ENCODE peak calls at places on chromosomes 11 and 22, in four cellular contexts. J, K, H and B are unnamed samples.
A peak's percentile ranks its signal among the peaks of the same experiment; 100 is the strongest.

GRCh38 chr11:62449451-62449851 is 30.6 kb downstream of the SCGB1A1 start:
- DNase-seq in H (no peak), K (peak; percentile 73), J (no peak), B (peak; percentile 4)

GRCh38 chr11:61028135-61028729 is 56.8 kb downstream of the CD6 start:
- DNase-seq in H (peak; percentile 86), J (no peak), K (no peak), B (peak; percentile 31)

GRCh38 chr22:22201185-22201924 is 43.2 kb upstream of the VPREB1 start:
- DNase-seq in J (no peak), H (peak; percentile 89), K (no peak), B (no peak)

GRCh38 chr11:22666700-22667439 is 459 bp downstream of the GAS2 start:
- DNase-seq in J (no peak), K (no peak), H (peak; percentile 75), B (no peak)

GRCh38 chr11:102676086-102676485 is 29.5 kb downstream of the MMP27 start:
- DNase-seq in H (no peak), J (no peak), K (no peak), B (no peak)

GRCh38 chr22:37996515-37997246 is 12.3 kb upstream of the SOX10 start:
- DNase-seq in K (no peak), H (no peak), J (no peak), B (no peak)

GRCh38 chr22:29626497-29627195 is 23.2 kb downstream of the NF2 start:
- DNase-seq in J (no peak), K (peak; percentile 81), H (no peak), B (peak; percentile 83)

GRCh38 chr11:111733009-111733408 is 33.2 kb downstream of the PPP2R1B start:
- DNase-seq in H (peak; percentile 50), K (peak; percentile 50), J (peak; percentile 76), B (peak; percentile 56)

GRCh38 chr11:7892751-7893356 is 38.2 kb downstream of the OR10A6 start:
- DNase-seq in J (no peak), H (no peak), K (peak; percentile 49), B (no peak)

GRCh38 chr11:353315-353857 is 15.9 kb upstream of the B4GALNT4 start:
- DNase-seq in H (peak; percentile 83), K (no peak), J (peak; percentile 91), B (no peak)

GRCh38 chr11:108872781-108873291 is 208.0 kb downstream of the DDX10 start:
- DNase-seq in H (no peak), K (peak; percentile 64), J (no peak), B (peak; percentile 56)

GRCh38 chr11:34161812-34162506 is 56.5 kb downstream of the NAT10 start:
- DNase-seq in H (no peak), K (peak; percentile 47), J (no peak), B (no peak)

GRCh38 chr11:19985106-19985505 is 175.2 kb downstream of the DBX1 start:
- DNase-seq in H (no peak), K (peak; percentile 25), J (no peak), B (no peak)

GRCh38 chr11:9176136-9176535 is 84.7 kb upstream of the SCUBE2 start:
- DNase-seq in H (no peak), K (no peak), J (no peak), B (no peak)

GRCh38 chr11:116960916-116961315 is 123.5 kb upstream of the APOA1 start:
- DNase-seq in J (no peak), K (peak; percentile 76), H (no peak), B (peak; percentile 75)

GRCh38 chr11:12800032-12800671 is 125.9 kb downstream of the TEAD1 start:
- DNase-seq in J (no peak), K (peak; percentile 87), H (no peak), B (peak; percentile 84)

GRCh38 chr11:80993561-80993960 is 1552.7 kb upstream of the TENM4 start:
- DNase-seq in H (no peak), K (no peak), J (no peak), B (peak; percentile 7)

GRCh38 chr11:118353084-118353710 is 6.2 kb upstream of the UBE4A start:
- DNase-seq in H (no peak), K (no peak), J (no peak), B (no peak)

GRCh38 chr22:36544107-36544620 is 15.2 kb upstream of the EIF3D start:
- DNase-seq in H (no peak), J (no peak), K (peak; percentile 39), B (peak; percentile 48)

GRCh38 chr11:101738494-101738893 is 154.7 kb upstream of the TRPC6 start:
- DNase-seq in J (no peak), K (no peak), H (no peak), B (no peak)

GRCh38 chr22:41094036-41094435 is 1.6 kb downstream of the EP300 start:
- DNase-seq in H (no peak), K (peak; percentile 42), J (no peak), B (peak; percentile 26)

GRCh38 chr11:45736424-45736823 is 68.5 kb upstream of the SLC35C1 start:
- DNase-seq in K (peak; percentile 95), J (no peak), H (no peak), B (peak; percentile 98)

GRCh38 chr22:46553189-46553588 is 15.8 kb upstream of the CELSR1 start:
- DNase-seq in K (no peak), H (no peak), J (no peak), B (no peak)

GRCh38 chr11:72333657-72334056 is 89.7 kb upstream of the PHOX2A start:
- DNase-seq in H (no peak), J (no peak), K (no peak), B (no peak)

GRCh38 chr22:45268958-45269844 is 15.5 kb upstream of the UPK3A start:
- DNase-seq in K (peak; percentile 43), H (peak; percentile 98), J (peak; percentile 83), B (no peak)

GRCh38 chr11:111359223-111360149 is 19.6 kb downstream of the POU2AF1 start:
- DNase-seq in H (no peak), K (peak; percentile 54), J (no peak), B (peak; percentile 70)

GRCh38 chr11:123055132-123055924 is 6.6 kb downstream of the HSPA8 start:
- DNase-seq in J (no peak), H (no peak), K (no peak), B (no peak)

GRCh38 chr11:9091044-9091936 is at the start of gene SCUBE2:
- DNase-seq in J (no peak), K (no peak), H (peak; percentile 71), B (no peak)

GRCh38 chr11:36258730-36259360 is 30.4 kb downstream of the COMMD9 start:
- DNase-seq in K (peak; percentile 35), H (no peak), J (peak; percentile 47), B (no peak)

GRCh38 chr11:14378171-14378570 is 19.2 kb upstream of the RRAS2 start:
- DNase-seq in J (no peak), K (peak; percentile 53), H (no peak), B (peak; percentile 53)

GRCh38 chr11:14380125-14380936 is 21.3 kb upstream of the RRAS2 start:
- DNase-seq in K (no peak), J (no peak), H (no peak), B (no peak)

GRCh38 chr11:14380947-14381555 is 22.1 kb upstream of the RRAS2 start:
- DNase-seq in K (peak; percentile 68), J (peak; percentile 49), H (peak; percentile 93), B (peak; percentile 54)

GRCh38 chr11:14384338-14384737 is 25.4 kb upstream of the RRAS2 start:
- DNase-seq in H (no peak), J (no peak), K (no peak), B (no peak)

GRCh38 chr11:14381968-14382367 is 23.0 kb upstream of the RRAS2 start:
- DNase-seq in K (no peak), J (no peak), H (no peak), B (no peak)
- H3K27ac ChIP-seq in K (no peak overlapping the region), J (no peak overlapping the region), H (no peak overlapping the region), B (no peak overlapping the region)

GRCh38 chr11:3166268-3167142 is 1.4 kb upstream of the OSBPL5 start:
- DNase-seq in K (no peak), H (peak; percentile 63), J (no peak), B (no peak)
- H3K4me1 ChIP-seq in K (peaks cover 32% of the 10 kb centered on the region), H (peaks cover 63% of the 10 kb centered on the region), J (no peaks in the 10 kb centered on the region), B (no peaks in the 10 kb centered on the region)

GRCh38 chr11:64885367-64886286 is 7.2 kb upstream of the EHD1 start:
- DNase-seq in H (peak; percentile 73), K (no peak), J (no peak), B (no peak)
- H3K27ac ChIP-seq in H (peak overlapping the region; percentile 78), K (no peak overlapping the region), J (no peak overlapping the region), B (no peak overlapping the region)

GRCh38 chr11:92317222-92317621 is 92.6 kb downstream of the FAT3 start:
- DNase-seq in J (no peak), K (no peak), H (no peak), B (no peak)
- H3K4me1 ChIP-seq in J (no peaks in the 10 kb centered on the region), K (no peaks in the 10 kb centered on the region), H (no peaks in the 10 kb centered on the region), B (no peaks in the 10 kb centered on the region)

GRCh38 chr11:69992943-69993694 is 85.0 kb upstream of the ANO1 start:
- DNase-seq in K (peak; percentile 43), J (no peak), H (peak; percentile 27), B (peak; percentile 20)
- H3K27ac ChIP-seq in K (peak overlapping the region; percentile 0), J (no peak overlapping the region), H (no peak overlapping the region), B (no peak overlapping the region)